ENCODE peak calls at places on chromosomes 2 and 18, in seven cellular contexts. C is effector memory CD8-positive, alpha-beta T cell; Y is activated CD8-positive, alpha-beta memory T cell treated with anti-CD3 and anti-CD28 coated beads, Interleukin-2, amount 10 ng/mL, durations not matched to agents 7 days and 5 days; W is GOT3; M is epithelial cell of esophagus; Z is stimulated activated CD4-positive, alpha-beta T cell treated with anti-CD3 and anti-CD28 coated beads, Interleukin-2, amount 100 ng/mL, for 24 hours; F is prostate gland. B is an unnamed sample.

GRCh38 chr2:152408260-152408659 is 73.3 kb downstream of the FMNL2 start:
- DNase-seq in Z (no peak), W (no peak), M (no peak), F (no peak), C (no peak), Y (no peak), B (no peak)

GRCh38 chr2:219836647-219837177 is 209.3 kb downstream of the SLC4A3 start:
- DNase-seq in Y (no peak), W (no peak), Z (no peak), C (no peak), M (peak), F (no peak), B (no peak)

GRCh38 chr2:237041231-237041630 is 44.5 kb upstream of the COPS8 start:
- DNase-seq in Y (no peak), M (no peak), C (no peak), F (no peak), W (no peak), Z (no peak), B (no peak)

GRCh38 chr2:96549466-96549785 is 12.9 kb downstream of the ARID5A start:
- DNase-seq in F (no peak), C (no peak), M (no peak), W (no peak), Z (no peak), Y (no peak), B (no peak)

GRCh38 chr2:204453730-204454167 is 91.5 kb upstream of the PARD3B start:
- DNase-seq in Y (no peak), F (no peak), C (no peak), M (no peak), W (no peak), Z (no peak), B (peak)

GRCh38 chr2:71313-72035 is 25.2 kb upstream of the FAM110C start:
- DNase-seq in Y (no peak), Z (no peak), M (peak), C (no peak), W (no peak), F (peak), B (no peak)

GRCh38 chr18:34741401-34741800 is 31.3 kb downstream of the DTNA start:
- DNase-seq in C (no peak), W (no peak), F (no peak), Y (no peak), M (no peak), Z (no peak), B (no peak)

GRCh38 chr18:8895987-8896619 is 190.7 kb downstream of the MTCL1 start:
- DNase-seq in M (peak), Y (no peak), W (no peak), C (no peak), Z (no peak), F (no peak), B (no peak)

GRCh38 chr2:156565066-156565710 is 129.0 kb downstream of the GPD2 start:
- DNase-seq in Y (no peak), C (no peak), F (no peak), M (no peak), Z (no peak), W (no peak), B (no peak)

GRCh38 chr2:181104512-181105121 is 124.2 kb downstream of the UBE2E3 start:
- DNase-seq in W (no peak), C (peak), Y (no peak), Z (no peak), M (peak), F (peak), B (no peak)

GRCh38 chr2:98782570-98782969 is 51.6 kb upstream of the MGAT4A start:
- DNase-seq in Z (no peak), W (no peak), M (no peak), C (no peak), F (no peak), Y (no peak), B (no peak)

GRCh38 chr2:64036343-64036742 is 17.1 kb upstream of the VPS54 start:
- DNase-seq in F (no peak), W (no peak), M (peak), Y (peak), C (no peak), Z (peak), B (no peak)

GRCh38 chr2:65353927-65354326 is 78.5 kb downstream of the SPRED2 start:
- DNase-seq in F (no peak), M (no peak), C (no peak), W (no peak), Z (no peak), Y (no peak), B (no peak)

GRCh38 chr2:39728941-39729351 is 50.1 kb downstream of the THUMPD2 start:
- DNase-seq in F (no peak), Z (peak), Y (no peak), M (peak), C (no peak), W (no peak), B (no peak)

GRCh38 chr2:629961-630360 is 47.2 kb downstream of the TMEM18 start:
- DNase-seq in Y (no peak), M (no peak), Z (no peak), W (no peak), C (no peak), F (no peak), B (no peak)

GRCh38 chr2:219175928-219176817 is 552 bp downstream of the CNPPD1 start:
- DNase-seq in F (peak), M (peak), C (peak), Z (peak), W (no peak), Y (peak), B (no peak)

GRCh38 chr2:222732774-222733173 is 61.3 kb downstream of the MOGAT1 start:
- DNase-seq in Y (no peak), Z (no peak), M (no peak), F (no peak), W (no peak), C (no peak), B (no peak)

GRCh38 chr18:73563345-73563744 is 584.3 kb downstream of the FBXO15 start:
- DNase-seq in M (peak), F (no peak), Y (no peak), W (no peak), Z (no peak), C (no peak), B (no peak)

GRCh38 chr2:108594982-108595464 is 60.8 kb downstream of the LIMS1 start:
- DNase-seq in F (no peak), M (peak), Y (peak), Z (no peak), C (no peak), W (no peak), B (no peak)

GRCh38 chr2:43220982-43221659 is 5.3 kb downstream of the ZFP36L2 start:
- DNase-seq in W (no peak), F (peak), Y (peak), C (no peak), Z (peak), M (peak), B (no peak)

GRCh38 chr2:177212895-177213856 is 582 bp downstream of the HNRNPA3 start:
- DNase-seq in W (peak), Z (peak), Y (peak), M (peak), C (peak), F (peak), B (peak)

GRCh38 chr18:70464343-70465114 is 175.7 kb downstream of the SOCS6 start:
- DNase-seq in C (no peak), M (peak), Y (no peak), Z (peak), F (peak), W (no peak), B (peak)

GRCh38 chr18:58058720-58059119 is 14.7 kb downstream of the NEDD4L start:
- DNase-seq in M (peak), F (no peak), W (no peak), Y (no peak), C (no peak), Z (no peak), B (no peak)

GRCh38 chr2:240965296-240965904 is 33.0 kb upstream of the SNED1 start:
- DNase-seq in W (no peak), M (no peak), Y (no peak), F (no peak), Z (no peak), C (no peak), B (peak)

GRCh38 chr2:10601866-10602566 is 87.8 kb downstream of the NOL10 start:
- DNase-seq in C (no peak), Y (no peak), F (no peak), M (no peak), W (no peak), Z (no peak), B (no peak)

GRCh38 chr2:139622691-139623090 is 842.5 kb upstream of the NXPH2 start:
- DNase-seq in W (no peak), C (no peak), F (no peak), Y (no peak), Z (no peak), M (no peak), B (no peak)

GRCh38 chr2:191877875-191878274 is 31.0 kb upstream of the CAVIN2 start:
- DNase-seq in W (no peak), Y (no peak), F (no peak), Z (no peak), M (no peak), C (no peak), B (no peak)